ENCODE peak calls at places on chromosome 21, in six cellular contexts. One of them, this sample, is unnamed.

GRCh38 chr21:31132574-31133242 is 94.4 kb upstream of the KRTAP19-8 start:
- DNase-seq in A549: no peak
- DNase-seq in heart left ventricle: no peak
- DNase-seq in COR-L47: no peak
- DNase-seq in GM23248: peak; percentile 47
- DNase-seq in T-helper 2 cell: peak; percentile 61
- DNase-seq in this sample: no peak

GRCh38 chr21:29208044-29208665 is 77.7 kb downstream of the MAP3K7CL start:
- DNase-seq in A549: no peak
- DNase-seq in heart left ventricle: no peak
- DNase-seq in COR-L47: no peak
- DNase-seq in GM23248: no peak
- DNase-seq in T-helper 2 cell: no peak
- DNase-seq in this sample: no peak

GRCh38 chr21:20086508-20086907 is 911.7 kb upstream of the NCAM2 start:
- DNase-seq in A549: no peak
- DNase-seq in heart left ventricle: no peak
- DNase-seq in COR-L47: no peak
- DNase-seq in GM23248: no peak
- DNase-seq in T-helper 2 cell: no peak
- DNase-seq in this sample: no peak

GRCh38 chr21:16514316-16514715 is 784.5 kb downstream of the USP25 start:
- DNase-seq in A549: no peak
- DNase-seq in heart left ventricle: no peak
- DNase-seq in COR-L47: no peak
- DNase-seq in GM23248: no peak
- DNase-seq in T-helper 2 cell: no peak
- DNase-seq in this sample: no peak

GRCh38 chr21:42261832-42262200 is 42.9 kb downstream of the ABCG1 start:
- DNase-seq in A549: no peak
- DNase-seq in heart left ventricle: no peak
- DNase-seq in COR-L47: no peak
- DNase-seq in GM23248: no peak
- DNase-seq in T-helper 2 cell: no peak
- DNase-seq in this sample: no peak

GRCh38 chr21:41526478-41527087 is 18.6 kb upstream of the TMPRSS2 start:
- DNase-seq in A549: no peak
- DNase-seq in heart left ventricle: no peak
- DNase-seq in COR-L47: no peak
- DNase-seq in GM23248: no peak
- DNase-seq in T-helper 2 cell: no peak
- DNase-seq in this sample: no peak

GRCh38 chr21:38982096-38982495 is 176.4 kb downstream of the ETS2 start:
- DNase-seq in A549: no peak
- DNase-seq in heart left ventricle: no peak
- DNase-seq in COR-L47: no peak
- DNase-seq in GM23248: no peak
- DNase-seq in T-helper 2 cell: no peak
- DNase-seq in this sample: no peak

GRCh38 chr21:38121888-38122705 is 134.7 kb upstream of the KCNJ15 start:
- DNase-seq in A549: no peak
- DNase-seq in heart left ventricle: no peak
- DNase-seq in COR-L47: no peak
- DNase-seq in GM23248: peak; percentile 31
- DNase-seq in T-helper 2 cell: no peak
- DNase-seq in this sample: no peak

GRCh38 chr21:45726438-45726837 is 82.9 kb downstream of the PCBP3 start:
- DNase-seq in A549: no peak
- DNase-seq in heart left ventricle: no peak
- DNase-seq in COR-L47: no peak
- DNase-seq in GM23248: no peak
- DNase-seq in T-helper 2 cell: no peak
- DNase-seq in this sample: no peak

GRCh38 chr21:45405271-45405818 is 380 bp downstream of the COL18A1 start:
- DNase-seq in A549: no peak
- DNase-seq in heart left ventricle: peak; percentile 77
- DNase-seq in COR-L47: no peak
- DNase-seq in GM23248: peak; percentile 57
- DNase-seq in T-helper 2 cell: no peak
- DNase-seq in this sample: no peak

GRCh38 chr21:39022901-39023693 is 160.2 kb downstream of the PSMG1 start:
- DNase-seq in A549: no peak
- DNase-seq in heart left ventricle: peak; percentile 83
- DNase-seq in COR-L47: peak; percentile 88
- DNase-seq in GM23248: peak; percentile 21
- DNase-seq in T-helper 2 cell: no peak
- DNase-seq in this sample: no peak

GRCh38 chr21:43667191-43667904 is 8.0 kb downstream of the RRP1B start:
- DNase-seq in A549: no peak
- DNase-seq in heart left ventricle: no peak
- DNase-seq in COR-L47: no peak
- DNase-seq in GM23248: peak; percentile 72
- DNase-seq in T-helper 2 cell: no peak
- DNase-seq in this sample: no peak

GRCh38 chr21:29436143-29436542 is 137.4 kb downstream of the BACH1 start:
- DNase-seq in A549: no peak
- DNase-seq in heart left ventricle: peak; percentile 20
- DNase-seq in COR-L47: no peak
- DNase-seq in GM23248: no peak
- DNase-seq in T-helper 2 cell: peak; percentile 9
- DNase-seq in this sample: no peak

GRCh38 chr21:16418663-16419062 is 688.9 kb downstream of the USP25 start:
- DNase-seq in A549: no peak
- DNase-seq in heart left ventricle: no peak
- DNase-seq in COR-L47: no peak
- DNase-seq in GM23248: no peak
- DNase-seq in T-helper 2 cell: no peak
- DNase-seq in this sample: no peak

GRCh38 chr21:34579411-34579810 is 35.5 kb downstream of the RCAN1 start:
- DNase-seq in A549: no peak
- DNase-seq in heart left ventricle: no peak
- DNase-seq in COR-L47: no peak
- DNase-seq in GM23248: peak; percentile 94
- DNase-seq in T-helper 2 cell: no peak
- DNase-seq in this sample: no peak